ENCODE peak calls at places on chromosomes 6 and 20, in five cellular contexts. J is stimulated activated naive CD4-positive, alpha-beta T cell; B is activated T-helper 1 cell treated with Interleukin-2 at 50 U/mL for 16 hours; H is GM12865; C is stimulated activated CD4-positive, alpha-beta T cell treated with anti-CD3 and anti-CD28 coated beads, Interleukin-1b, Interleukin-23, amount 100 ng/mL, for 24 hours. Y is an unnamed sample.

GRCh38 chr6:4806308-4807190 is 30.3 kb downstream of the CDYL start:
- DNase-seq in H (no peak), B (no peak), J (no peak), C (no peak), Y (no peak)

GRCh38 chr6:56767892-56768531 is 125.3 kb upstream of the DST start:
- DNase-seq in B (no peak), H (peak), C (no peak), J (no peak), Y (no peak)

GRCh38 chr20:25336561-25337422 is 53.8 kb downstream of the ABHD12 start:
- DNase-seq in J (no peak), C (no peak), B (no peak), H (no peak), Y (no peak)

GRCh38 chr6:41591859-41592502 is 45.8 kb downstream of the FOXP4 start:
- DNase-seq in B (peak), J (peak), C (peak), H (peak), Y (peak)

GRCh38 chr6:42158631-42159030 is 14.5 kb upstream of the GUCA1A start:
- DNase-seq in B (no peak), H (no peak), J (no peak), C (no peak), Y (no peak)

GRCh38 chr6:98124176-98124575 is 710.2 kb upstream of the POU3F2 start:
- DNase-seq in H (no peak), B (no peak), C (no peak), J (no peak), Y (no peak)

GRCh38 chr6:68226460-68226859 is 408.6 kb upstream of the ADGRB3 start:
- DNase-seq in H (peak), C (no peak), B (no peak), J (no peak), Y (no peak)

GRCh38 chr6:44221291-44221960 is 2.0 kb upstream of the SLC29A1 start:
- DNase-seq in B (peak), H (peak), C (no peak), J (peak), Y (no peak)

GRCh38 chr6:165658395-165659058 is 4.5 kb downstream of the PDE10A start:
- DNase-seq in B (no peak), H (no peak), J (no peak), C (no peak), Y (no peak)

GRCh38 chr6:21109421-21110178 is 484.0 kb upstream of the SOX4 start:
- DNase-seq in J (no peak), B (no peak), H (peak), C (no peak), Y (no peak)

GRCh38 chr6:84052883-84053241 is 19.3 kb downstream of the MRAP2 start:
- DNase-seq in J (no peak), B (no peak), H (no peak), C (no peak), Y (no peak)

GRCh38 chr6:28544211-28544610 is 18.5 kb downstream of the GPX5 start:
- DNase-seq in J (no peak), B (no peak), H (peak), C (no peak), Y (no peak)

GRCh38 chr6:45946352-45946751 is 69.3 kb downstream of the CLIC5 start:
- DNase-seq in H (no peak), J (no peak), B (no peak), C (no peak), Y (no peak)

GRCh38 chr6:4607026-4607704 is 169.0 kb upstream of the CDYL start:
- DNase-seq in B (no peak), J (no peak), H (peak), C (no peak), Y (no peak)

GRCh38 chr6:36857325-36857724 is 17.3 kb downstream of the PPIL1 start:
- DNase-seq in B (no peak), J (no peak), H (no peak), C (no peak), Y (no peak)

GRCh38 chr20:62045118-62045517 is 20.6 kb downstream of the TAF4 start:
- DNase-seq in J (no peak), B (no peak), C (no peak), H (no peak), Y (no peak)

GRCh38 chr6:96899019-96899418 is 1.3 kb upstream of the NDUFAF4 start:
- DNase-seq in B (no peak), C (no peak), J (no peak), H (peak), Y (no peak)

GRCh38 chr6:2731281-2731909 is 19.3 kb downstream of the MYLK4 start:
- DNase-seq in H (no peak), B (no peak), C (no peak), J (no peak), Y (no peak)

GRCh38 chr6:145863988-145864616 is 49.5 kb upstream of the FBXO30 start:
- DNase-seq in B (no peak), C (no peak), H (peak), J (no peak), Y (no peak)

GRCh38 chr6:108222504-108222903 is 38.3 kb downstream of the SNX3 start:
- DNase-seq in H (no peak), C (no peak), B (no peak), J (no peak), Y (no peak)

GRCh38 chr20:37543828-37544227 is 16.2 kb upstream of the BLCAP start:
- DNase-seq in C (no peak), B (no peak), J (no peak), H (no peak), Y (no peak)

GRCh38 chr20:48639899-48640298 is 187.9 kb downstream of the PREX1 start:
- DNase-seq in J (no peak), C (no peak), H (no peak), B (no peak), Y (no peak)

GRCh38 chr6:32932132-32932868 is 8.5 kb downstream of the HLA-DMB start:
- DNase-seq in J (no peak), B (no peak), H (no peak), C (no peak), Y (no peak)

GRCh38 chr6:19608546-19608945 is 228.6 kb upstream of the ID4 start:
- DNase-seq in H (no peak), J (no peak), C (no peak), B (no peak), Y (no peak)

GRCh38 chr20:32911355-32911754 is 52.6 kb downstream of the EFCAB8 start:
- DNase-seq in H (no peak), J (no peak), B (no peak), C (no peak), Y (no peak)

GRCh38 chr6:2596222-2596621 is 154.5 kb downstream of the MYLK4 start:
- DNase-seq in B (no peak), J (no peak), H (no peak), C (no peak), Y (no peak)

GRCh38 chr6:27825025-27825823 is 87.0 kb downstream of the OR2B2 start:
- DNase-seq in B (no peak), J (no peak), H (peak), C (no peak), Y (no peak)

GRCh38 chr6:43917878-43918382 is 147.9 kb downstream of the VEGFA start:
- DNase-seq in B (no peak), H (no peak), J (no peak), C (no peak), Y (no peak)

GRCh38 chr6:84417261-84417660 is 189.8 kb upstream of the CEP162 start:
- DNase-seq in J (no peak), H (no peak), B (no peak), C (no peak), Y (no peak)

GRCh38 chr6:20286968-20287565 is 74.8 kb upstream of the MBOAT1 start:
- DNase-seq in B (no peak), C (no peak), H (peak), J (no peak), Y (no peak)

GRCh38 chr20:41696428-41696827 is 78.3 kb upstream of the CHD6 start:
- DNase-seq in C (no peak), B (no peak), J (no peak), H (no peak), Y (no peak)

GRCh38 chr6:99590728-99591672 is 15.6 kb upstream of the PRDM13 start:
- DNase-seq in H (no peak), J (no peak), C (no peak), B (no peak), Y (no peak)

GRCh38 chr6:151160869-151161268 is 78.9 kb upstream of the AKAP12 start:
- DNase-seq in H (no peak), B (no peak), J (no peak), C (no peak), Y (no peak)

GRCh38 chr20:53582574-53583351 is 10.9 kb downstream of the ZNF217 start:
- DNase-seq in H (peak), B (no peak), J (peak), C (no peak), Y (no peak)

GRCh38 chr20:300345-300744 is 3.0 kb downstream of the ZCCHC3 start:
- DNase-seq in H (no peak), B (no peak), J (no peak), C (no peak), Y (no peak)

GRCh38 chr20:58342104-58342945 is 32.8 kb downstream of the RAB22A start:
- DNase-seq in J (no peak), C (no peak), H (no peak), B (no peak), Y (no peak)

GRCh38 chr20:37385176-37385575 is 39.2 kb downstream of the SRC start:
- DNase-seq in C (no peak), B (no peak), J (no peak), H (no peak), Y (no peak)

GRCh38 chr6:30882764-30883475 is 1.4 kb upstream of the DDR1 start:
- DNase-seq in H (peak), C (no peak), J (no peak), B (no peak), Y (no peak)

GRCh38 chr6:16514249-16514648 is 247.0 kb downstream of the ATXN1 start:
- DNase-seq in C (peak), B (no peak), J (no peak), H (peak), Y (no peak)